ENCODE peak calls at places on chromosome 20, in five cellular contexts. One of them, this sample, is unnamed.
A peak's percentile ranks its signal among the peaks of the same experiment; 100 is the strongest.

GRCh38 chr20:22795897-22796296 is 211.5 kb upstream of the FOXA2 start:
- DNase-seq in dermis blood vessel endothelial cell: peak; percentile 98
- DNase-seq in GM13977: no peak
- DNase-seq in right lobe of liver: no peak
- DNase-seq in PC-3: peak; percentile 97
- DNase-seq in this sample: peak; percentile 86

GRCh38 chr20:14599613-14600012 is 262.2 kb upstream of the FLRT3 start:
- DNase-seq in dermis blood vessel endothelial cell: no peak
- DNase-seq in GM13977: no peak
- DNase-seq in right lobe of liver: no peak
- DNase-seq in PC-3: no peak
- DNase-seq in this sample: no peak

GRCh38 chr20:25376236-25376635 is 14.4 kb downstream of the ABHD12 start:
- DNase-seq in dermis blood vessel endothelial cell: no peak
- DNase-seq in GM13977: no peak
- DNase-seq in right lobe of liver: no peak
- DNase-seq in PC-3: no peak
- DNase-seq in this sample: no peak

GRCh38 chr20:5041433-5041832 is 40.1 kb upstream of the SLC23A2 start:
- DNase-seq in dermis blood vessel endothelial cell: no peak
- DNase-seq in GM13977: no peak
- DNase-seq in right lobe of liver: no peak
- DNase-seq in PC-3: no peak
- DNase-seq in this sample: no peak

GRCh38 chr20:62822788-62823651 is 6.2 kb downstream of the COL9A3 start:
- DNase-seq in dermis blood vessel endothelial cell: peak; percentile 57
- DNase-seq in GM13977: peak; percentile 86
- DNase-seq in right lobe of liver: no peak
- DNase-seq in PC-3: peak; percentile 88
- DNase-seq in this sample: no peak

GRCh38 chr20:23086056-23086551 is at the start of gene CD93:
- DNase-seq in dermis blood vessel endothelial cell: peak; percentile 96
- DNase-seq in GM13977: peak; percentile 51
- DNase-seq in right lobe of liver: peak; percentile 66
- DNase-seq in PC-3: no peak
- DNase-seq in this sample: no peak

GRCh38 chr20:63692436-63693078 is 3.9 kb upstream of the TNFRSF6B start:
- DNase-seq in dermis blood vessel endothelial cell: no peak
- DNase-seq in GM13977: no peak
- DNase-seq in right lobe of liver: peak; percentile 57
- DNase-seq in PC-3: peak; percentile 32
- DNase-seq in this sample: no peak

GRCh38 chr20:48928832-48929725 is 7.6 kb downstream of the ARFGEF2 start:
- DNase-seq in dermis blood vessel endothelial cell: peak; percentile 70
- DNase-seq in GM13977: no peak
- DNase-seq in right lobe of liver: no peak
- DNase-seq in PC-3: no peak
- DNase-seq in this sample: no peak

GRCh38 chr20:43017241-43018030 is 172.3 kb downstream of the PTPRT start:
- DNase-seq in dermis blood vessel endothelial cell: no peak
- DNase-seq in GM13977: no peak
- DNase-seq in right lobe of liver: no peak
- DNase-seq in PC-3: no peak
- DNase-seq in this sample: no peak

GRCh38 chr20:19593762-19594161 is 164.3 kb upstream of the RIN2 start:
- DNase-seq in dermis blood vessel endothelial cell: no peak
- DNase-seq in GM13977: no peak
- DNase-seq in right lobe of liver: no peak
- DNase-seq in PC-3: no peak
- DNase-seq in this sample: no peak

GRCh38 chr20:25294459-25295385 is 46.8 kb downstream of the PYGB start:
- DNase-seq in dermis blood vessel endothelial cell: peak; percentile 78
- DNase-seq in GM13977: peak; percentile 85
- DNase-seq in right lobe of liver: no peak
- DNase-seq in PC-3: peak; percentile 49
- DNase-seq in this sample: no peak

GRCh38 chr20:5061209-5061608 is 58.5 kb downstream of the PCNA start:
- DNase-seq in dermis blood vessel endothelial cell: peak; percentile 52
- DNase-seq in GM13977: no peak
- DNase-seq in right lobe of liver: no peak
- DNase-seq in PC-3: peak; percentile 97
- DNase-seq in this sample: peak; percentile 61

GRCh38 chr20:45294003-45294368 is 12.7 kb upstream of the RBPJL start:
- DNase-seq in dermis blood vessel endothelial cell: no peak
- DNase-seq in GM13977: no peak
- DNase-seq in right lobe of liver: no peak
- DNase-seq in PC-3: no peak
- DNase-seq in this sample: no peak

GRCh38 chr20:41309817-41310216 is 7.7 kb downstream of the ZHX3 start:
- DNase-seq in dermis blood vessel endothelial cell: no peak
- DNase-seq in GM13977: no peak
- DNase-seq in right lobe of liver: no peak
- DNase-seq in PC-3: peak; percentile 50
- DNase-seq in this sample: no peak

GRCh38 chr20:38260378-38261053 is at the start of gene KIAA1755:
- DNase-seq in dermis blood vessel endothelial cell: no peak
- DNase-seq in GM13977: no peak
- DNase-seq in right lobe of liver: no peak
- DNase-seq in PC-3: no peak
- DNase-seq in this sample: no peak

GRCh38 chr20:8361008-8361652 is 229.1 kb downstream of the PLCB1 start:
- DNase-seq in dermis blood vessel endothelial cell: peak; percentile 13
- DNase-seq in GM13977: no peak
- DNase-seq in right lobe of liver: no peak
- DNase-seq in PC-3: no peak
- DNase-seq in this sample: peak; percentile 5

GRCh38 chr20:53736122-53736756 is 142.6 kb upstream of the ZNF217 start:
- DNase-seq in dermis blood vessel endothelial cell: peak; percentile 31
- DNase-seq in GM13977: no peak
- DNase-seq in right lobe of liver: no peak
- DNase-seq in PC-3: peak; percentile 41
- DNase-seq in this sample: no peak

GRCh38 chr20:23009636-23010035 is 25.5 kb upstream of the SSTR4 start:
- DNase-seq in dermis blood vessel endothelial cell: no peak
- DNase-seq in GM13977: no peak
- DNase-seq in right lobe of liver: no peak
- DNase-seq in PC-3: peak; percentile 42
- DNase-seq in this sample: no peak

GRCh38 chr20:60528141-60528540 is 569.9 kb downstream of the CDH26 start:
- DNase-seq in dermis blood vessel endothelial cell: no peak
- DNase-seq in GM13977: no peak
- DNase-seq in right lobe of liver: no peak
- DNase-seq in PC-3: no peak
- DNase-seq in this sample: no peak

GRCh38 chr20:35588397-35588796 is 27.2 kb upstream of the SPAG4 start:
- DNase-seq in dermis blood vessel endothelial cell: no peak
- DNase-seq in GM13977: no peak
- DNase-seq in right lobe of liver: no peak
- DNase-seq in PC-3: no peak
- DNase-seq in this sample: no peak

GRCh38 chr20:49283703-49284625 is 6.1 kb upstream of the ZNFX1 start:
- DNase-seq in dermis blood vessel endothelial cell: no peak
- DNase-seq in GM13977: no peak
- DNase-seq in right lobe of liver: no peak
- DNase-seq in PC-3: peak; percentile 15
- DNase-seq in this sample: no peak

GRCh38 chr20:22901164-22901563 is 133.9 kb upstream of the SSTR4 start:
- DNase-seq in dermis blood vessel endothelial cell: no peak
- DNase-seq in GM13977: no peak
- DNase-seq in right lobe of liver: no peak
- DNase-seq in PC-3: no peak
- DNase-seq in this sample: no peak

GRCh38 chr20:51404297-51405060 is 138.0 kb downstream of the NFATC2 start:
- DNase-seq in dermis blood vessel endothelial cell: peak; percentile 52
- DNase-seq in GM13977: peak; percentile 86
- DNase-seq in right lobe of liver: no peak
- DNase-seq in PC-3: no peak
- DNase-seq in this sample: no peak

GRCh38 chr20:50403565-50404418 is 106.4 kb upstream of the PTPN1 start:
- DNase-seq in dermis blood vessel endothelial cell: no peak
- DNase-seq in GM13977: no peak
- DNase-seq in right lobe of liver: peak; percentile 89
- DNase-seq in PC-3: no peak
- DNase-seq in this sample: no peak

GRCh38 chr20:13739726-13740649 is 44.7 kb downstream of the ESF1 start:
- DNase-seq in dermis blood vessel endothelial cell: no peak
- DNase-seq in GM13977: no peak
- DNase-seq in right lobe of liver: no peak
- DNase-seq in PC-3: no peak
- DNase-seq in this sample: no peak

GRCh38 chr20:24565952-24566351 is 96.5 kb downstream of the SYNDIG1 start:
- DNase-seq in dermis blood vessel endothelial cell: no peak
- DNase-seq in GM13977: no peak
- DNase-seq in right lobe of liver: no peak
- DNase-seq in PC-3: no peak
- DNase-seq in this sample: no peak

GRCh38 chr20:60297649-60298048 is 339.4 kb downstream of the CDH26 start:
- DNase-seq in dermis blood vessel endothelial cell: no peak
- DNase-seq in GM13977: no peak
- DNase-seq in right lobe of liver: no peak
- DNase-seq in PC-3: no peak
- DNase-seq in this sample: no peak

GRCh38 chr20:3222635-3223600 is 13.6 kb downstream of the ITPA start:
- DNase-seq in dermis blood vessel endothelial cell: peak; percentile 29
- DNase-seq in GM13977: peak; percentile 86
- DNase-seq in right lobe of liver: no peak
- DNase-seq in PC-3: peak; percentile 97
- DNase-seq in this sample: peak; percentile 51

This sample was measured in kidney epithelial cell.